ENCODE peak calls at places on chromosomes 12 and 14, in nine cellular contexts. One of them, this sample, is unnamed.

GRCh38 chr14:99595034-99595433 is 9.0 kb downstream of the CCDC85C start:
- DNase-seq in HCT116: no peak
- DNase-seq in Peyer's patch: peak
- DNase-seq in spleen: no peak
- DNase-seq in transverse colon: no peak
- DNase-seq in sigmoid colon: no peak
- DNase-seq in stomach: no peak
- DNase-seq in tibial nerve: no peak
- DNase-seq in A549: no peak
- DNase-seq in this sample: no peak

GRCh38 chr14:51073751-51074150 is 21.2 kb downstream of the TRIM9 start:
- DNase-seq in stomach: no peak
- DNase-seq in tibial nerve: no peak
- DNase-seq in HCT116: no peak
- DNase-seq in sigmoid colon: no peak
- DNase-seq in Peyer's patch: no peak
- DNase-seq in A549: no peak
- DNase-seq in transverse colon: no peak
- DNase-seq in spleen: no peak
- DNase-seq in this sample: no peak

GRCh38 chr14:55814064-55814463 is 234.1 kb downstream of the KTN1 start:
- DNase-seq in sigmoid colon: no peak
- DNase-seq in spleen: no peak
- DNase-seq in Peyer's patch: no peak
- DNase-seq in A549: no peak
- DNase-seq in transverse colon: no peak
- DNase-seq in stomach: no peak
- DNase-seq in tibial nerve: no peak
- DNase-seq in HCT116: no peak
- DNase-seq in this sample: no peak

GRCh38 chr12:55972906-55973597 is 826 bp upstream of the RAB5B start:
- DNase-seq in HCT116: no peak
- DNase-seq in tibial nerve: peak
- DNase-seq in transverse colon: peak
- DNase-seq in Peyer's patch: peak
- DNase-seq in sigmoid colon: no peak
- DNase-seq in spleen: no peak
- DNase-seq in A549: no peak
- DNase-seq in stomach: no peak
- DNase-seq in this sample: no peak

GRCh38 chr14:59483819-59484610 is at the start of the genes JKAMP and L3HYPDH:
- DNase-seq in tibial nerve: peak
- DNase-seq in spleen: peak
- DNase-seq in Peyer's patch: peak
- DNase-seq in A549: peak
- DNase-seq in HCT116: peak
- DNase-seq in transverse colon: peak
- DNase-seq in stomach: peak
- DNase-seq in sigmoid colon: peak
- DNase-seq in this sample: peak

GRCh38 chr14:90599748-90600507 is 203.1 kb downstream of the CALM1 start:
- DNase-seq in spleen: no peak
- DNase-seq in tibial nerve: no peak
- DNase-seq in A549: peak
- DNase-seq in stomach: no peak
- DNase-seq in Peyer's patch: no peak
- DNase-seq in transverse colon: no peak
- DNase-seq in sigmoid colon: peak
- DNase-seq in HCT116: no peak
- DNase-seq in this sample: no peak

GRCh38 chr12:110475426-110475825 is 6.8 kb downstream of the FAM216A start:
- DNase-seq in tibial nerve: no peak
- DNase-seq in HCT116: no peak
- DNase-seq in stomach: no peak
- DNase-seq in transverse colon: no peak
- DNase-seq in Peyer's patch: no peak
- DNase-seq in A549: no peak
- DNase-seq in sigmoid colon: no peak
- DNase-seq in spleen: no peak
- DNase-seq in this sample: no peak

GRCh38 chr14:59511916-59512530 is 27.7 kb downstream of the JKAMP start:
- DNase-seq in spleen: no peak
- DNase-seq in tibial nerve: no peak
- DNase-seq in transverse colon: peak
- DNase-seq in A549: peak
- DNase-seq in sigmoid colon: no peak
- DNase-seq in stomach: no peak
- DNase-seq in HCT116: no peak
- DNase-seq in Peyer's patch: no peak
- DNase-seq in this sample: no peak

GRCh38 chr14:80621701-80622100 is 319.8 kb downstream of the CEP128 start:
- DNase-seq in stomach: no peak
- DNase-seq in A549: peak
- DNase-seq in transverse colon: no peak
- DNase-seq in Peyer's patch: no peak
- DNase-seq in sigmoid colon: no peak
- DNase-seq in HCT116: peak
- DNase-seq in tibial nerve: no peak
- DNase-seq in spleen: no peak
- DNase-seq in this sample: no peak

GRCh38 chr12:47781479-47782371 is 8.7 kb downstream of the SLC48A1 start:
- DNase-seq in spleen: peak
- DNase-seq in A549: no peak
- DNase-seq in HCT116: no peak
- DNase-seq in stomach: no peak
- DNase-seq in transverse colon: no peak
- DNase-seq in tibial nerve: no peak
- DNase-seq in sigmoid colon: no peak
- DNase-seq in Peyer's patch: no peak
- DNase-seq in this sample: no peak

GRCh38 chr14:53260928-53261327 is 107.8 kb upstream of the DDHD1 start:
- DNase-seq in spleen: no peak
- DNase-seq in tibial nerve: no peak
- DNase-seq in stomach: no peak
- DNase-seq in A549: no peak
- DNase-seq in transverse colon: no peak
- DNase-seq in sigmoid colon: no peak
- DNase-seq in HCT116: no peak
- DNase-seq in Peyer's patch: no peak
- DNase-seq in this sample: no peak

DNA sequence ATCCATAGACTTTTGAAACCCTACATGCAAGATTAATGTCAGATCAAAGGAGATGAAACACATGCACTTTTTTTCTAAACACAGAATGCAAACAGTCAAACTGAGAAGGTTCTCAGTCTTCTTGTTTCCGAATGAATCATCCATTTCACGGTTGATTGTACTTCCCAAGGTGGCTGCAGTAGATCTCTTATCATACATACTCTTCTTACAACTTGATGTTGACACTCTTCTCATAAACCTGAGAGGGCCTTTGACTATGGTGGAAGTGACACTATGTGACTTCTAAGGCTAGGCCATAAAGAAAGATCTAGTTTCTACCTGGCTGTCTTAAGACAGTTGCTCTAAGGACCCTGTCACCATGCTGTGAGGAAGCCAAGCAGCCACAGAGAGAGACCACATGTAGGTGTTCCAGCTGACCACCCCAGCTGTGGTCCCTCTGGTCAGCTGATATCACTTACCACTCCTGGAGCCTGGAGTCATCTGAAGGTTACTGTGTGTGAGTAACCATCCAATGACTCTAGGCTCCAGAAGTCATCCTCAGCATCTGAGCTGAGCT is 67.2 kb upstream of the HMGA2 start:
- DNase-seq in A549: no peak
- DNase-seq in sigmoid colon: no peak
- DNase-seq in spleen: no peak
- DNase-seq in transverse colon: no peak
- DNase-seq in tibial nerve: no peak
- DNase-seq in stomach: no peak
- DNase-seq in HCT116: no peak
- DNase-seq in Peyer's patch: no peak
- DNase-seq in this sample: no peak
- H3K4me3 ChIP-seq in A549: no peak
- H3K4me3 ChIP-seq in sigmoid colon: no peak
- H3K4me3 ChIP-seq in spleen: no peak
- H3K4me3 ChIP-seq in transverse colon: no peak
- H3K4me3 ChIP-seq in tibial nerve: no peak
- H3K4me3 ChIP-seq in stomach: no peak
- H3K4me3 ChIP-seq in HCT116: no peak
- H3K4me3 ChIP-seq in Peyer's patch: no peak
- H3K4me3 ChIP-seq in this sample: no peak

GRCh38 chr12:62466018-62466595 is 519 bp upstream of the MON2 start:
- DNase-seq in HCT116: no peak
- DNase-seq in transverse colon: peak
- DNase-seq in A549: peak
- DNase-seq in stomach: peak
- DNase-seq in sigmoid colon: peak
- DNase-seq in tibial nerve: peak
- DNase-seq in spleen: no peak
- DNase-seq in Peyer's patch: peak
- DNase-seq in this sample: no peak

GRCh38 chr12:62469704-62470103 is 3.1 kb downstream of the MON2 start:
- DNase-seq in tibial nerve: no peak
- DNase-seq in Peyer's patch: no peak
- DNase-seq in transverse colon: no peak
- DNase-seq in HCT116: no peak
- DNase-seq in sigmoid colon: no peak
- DNase-seq in A549: no peak
- DNase-seq in spleen: no peak
- DNase-seq in stomach: no peak
- DNase-seq in this sample: no peak

GRCh38 chr12:62468394-62468793 is 1.8 kb downstream of the MON2 start:
- DNase-seq in transverse colon: no peak
- DNase-seq in stomach: no peak
- DNase-seq in tibial nerve: no peak
- DNase-seq in HCT116: no peak
- DNase-seq in spleen: no peak
- DNase-seq in sigmoid colon: no peak
- DNase-seq in Peyer's patch: no peak
- DNase-seq in A549: no peak
- DNase-seq in this sample: no peak

GRCh38 chr12:62468935-62469334 is 2.3 kb downstream of the MON2 start:
- DNase-seq in transverse colon: no peak
- DNase-seq in HCT116: no peak
- DNase-seq in sigmoid colon: no peak
- DNase-seq in tibial nerve: no peak
- DNase-seq in A549: no peak
- DNase-seq in stomach: no peak
- DNase-seq in spleen: no peak
- DNase-seq in Peyer's patch: no peak
- DNase-seq in this sample: no peak

DNA sequence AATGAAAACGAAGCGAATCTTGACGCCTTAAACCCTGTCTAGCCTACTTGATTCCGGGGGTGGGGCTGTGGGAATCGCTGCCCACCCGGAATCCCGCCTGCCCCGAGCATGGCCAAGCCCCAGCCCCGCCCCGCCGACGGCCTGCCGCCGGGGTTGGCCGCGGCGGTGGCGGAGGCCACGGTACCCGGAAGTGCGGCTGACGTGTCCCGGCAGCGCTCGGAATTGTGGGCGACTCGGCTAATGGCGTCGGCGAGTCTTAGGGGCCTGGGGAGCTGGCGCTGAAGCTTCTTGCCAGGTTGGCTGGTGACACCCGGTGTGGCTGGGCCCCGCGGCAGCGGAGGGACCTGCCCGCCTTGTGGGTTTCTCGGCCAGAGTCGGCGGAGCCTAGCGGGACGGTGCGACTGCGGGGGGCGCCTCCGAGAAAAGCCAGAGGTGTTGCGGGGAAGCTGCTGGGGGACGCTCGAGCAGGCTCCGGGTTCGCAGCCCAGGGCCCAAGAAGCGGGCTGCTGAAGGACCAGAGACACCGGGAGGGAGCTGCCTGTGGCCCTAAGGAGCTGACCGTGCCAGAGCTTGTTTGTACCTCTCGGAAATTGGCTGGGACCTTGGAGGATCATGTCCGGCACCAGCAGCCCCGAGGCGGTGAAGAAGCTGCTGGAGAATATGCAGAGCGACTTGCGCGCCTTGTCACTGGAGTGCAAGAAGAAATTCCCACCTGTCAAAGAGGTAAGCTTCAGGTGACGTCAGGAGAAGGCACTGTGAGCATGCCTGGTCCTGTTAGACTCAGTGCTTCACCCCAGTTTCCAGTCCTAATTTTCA is at the start of gene MON2:
- DNase-seq in stomach: peak
- DNase-seq in transverse colon: peak
- DNase-seq in A549: peak
- DNase-seq in sigmoid colon: peak
- DNase-seq in Peyer's patch: peak
- DNase-seq in HCT116: peak
- DNase-seq in spleen: peak
- DNase-seq in tibial nerve: peak
- DNase-seq in this sample: peak
- TF ChIP-seq POLR2A in stomach: peak
- TF ChIP-seq POLR2A in transverse colon: peak
- TF ChIP-seq POLR2A in A549: peak
- TF ChIP-seq POLR2A in sigmoid colon: no peak
- TF ChIP-seq POLR2A in Peyer's patch: peak
- TF ChIP-seq POLR2A in HCT116: peak
- TF ChIP-seq POLR2A in spleen: no peak
- TF ChIP-seq POLR2A in tibial nerve: peak
- TF ChIP-seq POLR2A in this sample: no peak

DNA sequence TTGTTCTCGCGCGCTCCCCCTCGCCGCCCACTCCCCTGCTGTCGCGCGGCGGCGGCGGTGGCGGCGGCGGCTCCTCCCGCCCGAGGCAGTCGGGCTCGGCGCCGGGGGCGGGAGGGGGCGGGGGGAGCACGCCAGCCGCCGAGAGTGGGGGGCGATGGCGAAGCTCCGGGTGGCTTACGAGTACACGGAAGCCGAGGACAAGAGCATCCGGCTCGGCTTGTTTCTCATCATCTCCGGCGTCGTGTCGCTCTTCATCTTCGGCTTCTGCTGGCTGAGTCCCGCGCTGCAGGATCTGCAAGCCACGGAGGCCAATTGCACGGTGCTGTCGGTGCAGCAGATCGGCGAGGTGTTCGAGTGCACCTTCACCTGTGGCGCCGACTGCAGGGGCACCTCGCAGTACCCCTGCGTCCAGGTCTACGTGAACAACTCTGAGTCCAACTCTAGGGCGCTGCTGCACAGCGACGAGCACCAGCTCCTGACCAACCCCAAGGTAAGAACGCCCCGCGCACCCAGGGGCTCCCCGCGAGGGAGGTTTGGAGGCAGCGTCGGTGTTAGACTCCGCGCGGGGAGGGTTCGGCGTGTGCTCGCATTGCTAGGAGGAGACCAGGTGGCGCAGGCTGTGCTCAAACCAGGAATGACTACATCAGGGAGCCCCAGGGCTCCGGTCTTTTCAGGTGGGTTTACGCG is 634 bp downstream of the KCNMB4 start:
- DNase-seq in tibial nerve: no peak
- DNase-seq in transverse colon: peak
- DNase-seq in sigmoid colon: peak
- DNase-seq in spleen: peak
- DNase-seq in HCT116: peak
- DNase-seq in Peyer's patch: peak
- DNase-seq in A549: peak
- DNase-seq in stomach: peak
- DNase-seq in this sample: no peak
- TF ChIP-seq CTCF in tibial nerve: no peak
- TF ChIP-seq CTCF in transverse colon: no peak
- TF ChIP-seq CTCF in sigmoid colon: no peak
- TF ChIP-seq CTCF in spleen: no peak
- TF ChIP-seq CTCF in HCT116: no peak
- TF ChIP-seq CTCF in Peyer's patch: no peak
- TF ChIP-seq CTCF in A549: no peak
- TF ChIP-seq CTCF in stomach: no peak
- TF ChIP-seq CTCF in this sample: no peak

GRCh38 chr14:61662001-61662400 is 33.3 kb upstream of the HIF1A start:
- DNase-seq in spleen: no peak
- DNase-seq in HCT116: no peak
- DNase-seq in transverse colon: no peak
- DNase-seq in Peyer's patch: no peak
- DNase-seq in sigmoid colon: no peak
- DNase-seq in A549: no peak
- DNase-seq in stomach: no peak
- DNase-seq in tibial nerve: no peak
- DNase-seq in this sample: no peak
- H3K4me3 ChIP-seq in spleen: no peak
- H3K4me3 ChIP-seq in HCT116: no peak
- H3K4me3 ChIP-seq in transverse colon: no peak
- H3K4me3 ChIP-seq in Peyer's patch: no peak
- H3K4me3 ChIP-seq in sigmoid colon: no peak
- H3K4me3 ChIP-seq in A549: no peak
- H3K4me3 ChIP-seq in stomach: no peak
- H3K4me3 ChIP-seq in tibial nerve: no peak
- H3K4me3 ChIP-seq in this sample: no peak

This sample was measured in esophagus squamous epithelium.